ENCODE peak calls at places on chromosomes 11 and 22, in four cellular contexts. T is naive thymus-derived CD4-positive, alpha-beta T cell; H is psoas muscle; G is OCI-LY7. L is an unnamed sample.

GRCh38 chr22:29175312-29175835 is 30.3 kb upstream of the EMID1 start:
- DNase-seq in T (no peak), H (no peak), G (no peak), L (no peak)

GRCh38 chr11:65301491-65302329 is 13.0 kb upstream of the CDC42EP2 start:
- DNase-seq in T (no peak), H (peak), G (no peak), L (no peak)

GRCh38 chr11:68142028-68142412 is 20.8 kb upstream of the CHKA start:
- DNase-seq in T (no peak), H (no peak), G (no peak), L (no peak)

GRCh38 chr11:69801513-69802335 is 17.5 kb downstream of the FGF3 start:
- DNase-seq in T (no peak), H (no peak), G (peak), L (no peak)

GRCh38 chr11:58730507-58731089 is 1.1 kb downstream of the GLYAT start:
- DNase-seq in T (no peak), H (no peak), G (no peak), L (no peak)

GRCh38 chr22:27775087-27775697 is 26.4 kb downstream of the MN1 start:
- DNase-seq in T (no peak), H (peak), G (no peak), L (no peak)

GRCh38 chr11:69288883-69289242 is 5.1 kb upstream of the MYEOV start:
- DNase-seq in T (no peak), H (peak), G (no peak), L (no peak)

GRCh38 chr11:37595845-37596244 is 997.8 kb upstream of the RAG2 start:
- DNase-seq in T (no peak), H (no peak), G (no peak), L (no peak)

GRCh38 chr11:70595452-70595851 is 197.1 kb downstream of the CTTN start:
- DNase-seq in T (no peak), H (no peak), G (no peak), L (no peak)

GRCh38 chr11:108871152-108871551 is 206.3 kb downstream of the DDX10 start:
- DNase-seq in T (no peak), H (no peak), G (peak), L (no peak)

GRCh38 chr11:123145661-123146060 is 49.4 kb downstream of the CLMP start:
- DNase-seq in T (no peak), H (no peak), G (no peak), L (no peak)

GRCh38 chr11:96905084-96905641 is 515.4 kb downstream of the JRKL start:
- DNase-seq in T (no peak), H (no peak), G (no peak), L (no peak)

GRCh38 chr11:77223797-77224196 is 77.7 kb downstream of the GDPD4 start:
- DNase-seq in T (no peak), H (no peak), G (no peak), L (no peak)

GRCh38 chr11:70578831-70579230 is 180.5 kb downstream of the CTTN start:
- DNase-seq in T (no peak), H (peak), G (no peak), L (no peak)

GRCh38 chr11:94417386-94417987 is 16.3 kb upstream of the GPR83 start:
- DNase-seq in T (no peak), H (no peak), G (peak), L (no peak)

GRCh38 chr22:32940736-32941135 is 117.4 kb downstream of the SYN3 start:
- DNase-seq in T (no peak), H (no peak), G (no peak), L (no peak)

GRCh38 chr22:37043828-37044538 is 7.6 kb upstream of the KCTD17 start:
- DNase-seq in T (no peak), H (peak), G (peak), L (no peak)

GRCh38 chr11:86760577-86760976 is 39.8 kb upstream of the PRSS23 start:
- DNase-seq in T (no peak), H (no peak), G (no peak), L (no peak)
- H3K27ac ChIP-seq in T (no peak), H (no peak), G (no peak), L (no peak)

GRCh38 chr11:2265854-2266585 is 4.4 kb downstream of the ASCL2 start:
- DNase-seq in T (no peak), H (peak), G (no peak), L (no peak)
- H3K27ac ChIP-seq in T (no peak), H (no peak), G (no peak), L (no peak)

GRCh38 chr11:92510591-92510990 is 286.0 kb downstream of the FAT3 start:
- DNase-seq in T (no peak), H (no peak), G (no peak), L (no peak)

GRCh38 chr11:92505689-92506088 is 281.1 kb downstream of the FAT3 start:
- DNase-seq in T (no peak), H (no peak), G (no peak), L (no peak)

GRCh38 chr11:92512204-92512569 is 287.6 kb downstream of the FAT3 start:
- DNase-seq in T (no peak), H (no peak), G (no peak), L (no peak)

DNA sequence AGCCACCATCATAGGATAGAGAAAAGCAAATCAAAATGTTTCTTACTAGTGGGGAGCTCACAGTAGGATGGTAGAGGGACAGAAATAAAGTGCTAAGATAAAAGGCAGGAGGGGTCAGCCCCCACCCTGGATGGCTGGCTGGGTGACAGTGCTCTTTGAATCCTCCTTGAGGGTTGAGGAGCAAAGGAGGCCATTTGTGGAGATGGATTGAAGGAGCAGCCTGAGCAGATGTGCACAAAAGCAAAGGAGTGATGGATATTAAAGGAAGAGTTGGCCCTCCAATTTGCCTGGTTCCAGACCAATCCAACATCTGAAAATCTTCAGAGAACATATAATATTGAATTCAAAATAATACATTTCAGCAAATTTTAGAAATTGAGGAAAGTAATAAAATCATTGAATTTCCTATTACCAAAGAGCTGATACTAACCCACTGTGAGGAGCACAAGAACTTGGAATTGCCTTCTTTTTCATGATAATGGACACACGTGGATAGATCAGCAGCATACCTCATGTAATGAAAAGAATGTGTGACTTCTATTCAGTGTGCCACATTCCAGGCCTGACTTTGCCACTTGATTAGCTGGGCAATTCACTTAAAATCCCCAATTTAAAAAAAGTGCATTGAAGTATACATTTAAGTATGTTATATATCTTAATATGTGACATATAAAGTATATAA is 287.0 kb downstream of the FAT3 start:
- DNase-seq in T (no peak), H (no peak), G (no peak), L (no peak)
- H3K27ac ChIP-seq in T (no peak), H (no peak), G (no peak), L (no peak)

GRCh38 chr11:116975661-116976060 is 122.6 kb downstream of the SIK3 start:
- DNase-seq in T (no peak), H (no peak), G (no peak), L (no peak)

GRCh38 chr11:116972692-116973091 is 125.5 kb downstream of the SIK3 start:
- DNase-seq in T (no peak), H (no peak), G (no peak), L (no peak)

GRCh38 chr11:116969694-116970093 is 128.5 kb downstream of the SIK3 start:
- DNase-seq in T (no peak), H (no peak), G (no peak), L (no peak)

GRCh38 chr11:116970485-116971292 is 127.5 kb downstream of the SIK3 start:
- DNase-seq in T (no peak), H (no peak), G (no peak), L (no peak)

DNA sequence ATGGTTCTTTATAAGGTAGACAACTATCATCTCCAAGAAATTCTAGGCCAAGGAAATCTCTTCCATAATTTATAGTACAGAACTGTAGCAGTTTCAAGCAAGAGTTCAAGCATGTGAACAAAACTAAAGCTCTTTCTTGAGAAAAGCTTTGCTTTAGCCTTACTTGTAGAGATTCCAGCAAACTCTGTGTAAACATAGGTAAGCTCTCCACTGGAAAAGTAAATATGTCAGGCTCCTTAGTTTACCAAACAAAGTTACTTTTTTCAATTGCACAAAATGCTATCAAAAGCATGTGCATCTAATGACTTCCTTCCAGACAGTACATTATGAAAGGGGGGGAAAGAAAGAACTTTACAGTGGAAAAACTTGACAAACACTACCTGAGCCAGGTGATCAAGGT is 125.0 kb downstream of the SIK3 start:
- DNase-seq in T (no peak), H (no peak), G (no peak), L (no peak)
- H3K27ac ChIP-seq in T (no peak), H (no peak), G (no peak), L (peak)

GRCh38 chr11:112785104-112785503 is 176.1 kb upstream of the NCAM1 start:
- DNase-seq in T (no peak), H (no peak), G (no peak), L (no peak)

GRCh38 chr11:112785717-112786116 is 175.5 kb upstream of the NCAM1 start:
- DNase-seq in T (no peak), H (no peak), G (no peak), L (no peak)

GRCh38 chr11:112784323-112785073 is 176.7 kb upstream of the NCAM1 start:
- DNase-seq in T (no peak), H (peak), G (no peak), L (no peak)

GRCh38 chr11:112786196-112786595 is 175.0 kb upstream of the NCAM1 start:
- DNase-seq in T (no peak), H (no peak), G (no peak), L (no peak)

DNA sequence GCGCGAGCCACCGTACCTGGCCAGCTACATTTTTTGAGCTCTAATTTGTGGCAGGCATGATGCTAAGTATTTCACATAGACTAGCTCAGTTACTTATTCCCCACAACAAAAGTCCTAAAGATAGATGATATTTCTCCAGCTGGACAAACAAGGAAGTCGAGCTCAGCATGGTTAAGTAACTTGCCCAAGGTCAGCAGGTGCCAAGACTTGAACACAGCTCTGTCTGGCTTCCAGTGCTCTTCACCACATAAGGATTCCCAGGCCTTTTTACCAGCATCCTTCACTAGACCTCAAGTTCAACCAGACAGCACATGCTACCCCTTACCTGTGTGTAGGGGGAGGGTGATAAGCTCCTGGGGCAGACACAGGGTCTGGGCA is 177.3 kb upstream of the NCAM1 start:
- DNase-seq in T (no peak), H (no peak), G (no peak), L (no peak)
- H3K27ac ChIP-seq in T (no peak), H (no peak), G (no peak), L (peak)

DNA sequence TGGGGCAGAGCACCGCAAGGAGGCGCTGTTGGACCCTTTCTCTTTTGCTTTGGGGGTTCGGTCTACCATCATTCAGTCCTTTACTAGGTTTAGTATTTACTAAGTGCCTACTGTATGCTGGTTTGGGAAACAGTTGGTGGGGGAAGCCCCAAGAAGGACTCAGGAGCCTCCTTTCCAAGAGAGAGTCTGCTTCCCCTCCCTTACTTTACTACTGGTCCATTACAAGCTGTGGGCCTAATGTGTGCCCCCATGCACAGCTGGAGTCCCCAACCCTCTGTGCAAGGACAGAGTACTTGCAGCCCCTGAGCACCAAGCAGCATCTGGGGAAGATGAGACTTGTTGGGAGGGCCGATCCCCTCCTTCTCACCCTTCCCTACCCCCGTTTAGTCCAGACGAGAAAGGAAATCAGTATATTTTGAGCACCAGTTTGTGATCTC is 876 bp upstream of the UBE2L6 start:
- DNase-seq in T (peak), H (no peak), G (no peak), L (no peak)
- H3K27ac ChIP-seq in T (peak), H (peak), G (peak), L (peak)

GRCh38 chr11:1302041-1302460 is 7.4 kb downstream of the TOLLIP start:
- DNase-seq in T (no peak), H (no peak), G (no peak), L (no peak)
- H3K27ac ChIP-seq in T (no peak), H (no peak), G (no peak), L (peak)